ENCODE peak calls at places on chromosomes 16 and 17, in six cellular contexts. One of them, this sample, is unnamed.

GRCh38 chr16:9062301-9062700 is 29.1 kb upstream of the HAPSTR1 start:
- DNase-seq in fibroblast of the conjunctiva: no peak
- DNase-seq in GDM1: no peak
- DNase-seq in AG08396: no peak
- DNase-seq in psoas muscle: no peak
- DNase-seq in GOT3: no peak
- DNase-seq in this sample: no peak

GRCh38 chr16:88548131-88548874 is 21.9 kb upstream of the ZC3H18 start:
- DNase-seq in fibroblast of the conjunctiva: no peak
- DNase-seq in AG08396: no peak
- DNase-seq in GDM1: no peak
- DNase-seq in GOT3: no peak
- DNase-seq in psoas muscle: no peak
- DNase-seq in this sample: no peak

GRCh38 chr17:45043268-45043681 is 8.2 kb downstream of the DCAKD start:
- DNase-seq in fibroblast of the conjunctiva: peak; percentile 28
- DNase-seq in GOT3: no peak
- DNase-seq in psoas muscle: no peak
- DNase-seq in GDM1: no peak
- DNase-seq in AG08396: peak; percentile 32
- DNase-seq in this sample: no peak

GRCh38 chr16:86527366-86527765 is 17.0 kb downstream of the FOXF1 start:
- DNase-seq in fibroblast of the conjunctiva: no peak
- DNase-seq in AG08396: no peak
- DNase-seq in GOT3: no peak
- DNase-seq in GDM1: no peak
- DNase-seq in psoas muscle: no peak
- DNase-seq in this sample: no peak

GRCh38 chr17:49707246-49707607 is 537 bp downstream of the SLC35B1 start:
- DNase-seq in AG08396: no peak
- DNase-seq in fibroblast of the conjunctiva: no peak
- DNase-seq in GDM1: no peak
- DNase-seq in GOT3: no peak
- DNase-seq in psoas muscle: no peak
- DNase-seq in this sample: no peak

GRCh38 chr17:31573861-31574260 is 182.4 kb downstream of the RAB11FIP4 start:
- DNase-seq in fibroblast of the conjunctiva: no peak
- DNase-seq in psoas muscle: no peak
- DNase-seq in GOT3: no peak
- DNase-seq in GDM1: no peak
- DNase-seq in AG08396: no peak
- DNase-seq in this sample: no peak

GRCh38 chr17:27811961-27812360 is 11.6 kb upstream of the NOS2 start:
- DNase-seq in GDM1: no peak
- DNase-seq in GOT3: no peak
- DNase-seq in psoas muscle: no peak
- DNase-seq in AG08396: no peak
- DNase-seq in fibroblast of the conjunctiva: no peak
- DNase-seq in this sample: no peak

GRCh38 chr16:77790964-77791363 is 2.6 kb downstream of the VAT1L start:
- DNase-seq in GDM1: no peak
- DNase-seq in AG08396: no peak
- DNase-seq in GOT3: no peak
- DNase-seq in psoas muscle: no peak
- DNase-seq in fibroblast of the conjunctiva: no peak
- DNase-seq in this sample: no peak

GRCh38 chr17:79047923-79048825 is 24.2 kb downstream of the C1QTNF1 start:
- DNase-seq in psoas muscle: no peak
- DNase-seq in GOT3: no peak
- DNase-seq in GDM1: no peak
- DNase-seq in AG08396: no peak
- DNase-seq in fibroblast of the conjunctiva: no peak
- DNase-seq in this sample: no peak

GRCh38 chr16:30764816-30765465 is 2.8 kb downstream of the RNF40 start:
- DNase-seq in GOT3: no peak
- DNase-seq in AG08396: no peak
- DNase-seq in fibroblast of the conjunctiva: no peak
- DNase-seq in psoas muscle: no peak
- DNase-seq in GDM1: no peak
- DNase-seq in this sample: no peak

GRCh38 chr16:89574681-89575246 is 794 bp upstream of the CPNE7 start:
- DNase-seq in GOT3: no peak
- DNase-seq in GDM1: peak; percentile 13
- DNase-seq in AG08396: peak; percentile 93
- DNase-seq in psoas muscle: peak; percentile 58
- DNase-seq in fibroblast of the conjunctiva: peak; percentile 44
- DNase-seq in this sample: peak; percentile 22

GRCh38 chr16:88295526-88296436 is 87.0 kb upstream of the ZNF469 start:
- DNase-seq in psoas muscle: no peak
- DNase-seq in fibroblast of the conjunctiva: no peak
- DNase-seq in GDM1: no peak
- DNase-seq in GOT3: no peak
- DNase-seq in AG08396: no peak
- DNase-seq in this sample: no peak

GRCh38 chr16:3321802-3322201 is 16.5 kb downstream of the ZNF75A start:
- DNase-seq in fibroblast of the conjunctiva: no peak
- DNase-seq in GDM1: no peak
- DNase-seq in GOT3: no peak
- DNase-seq in psoas muscle: no peak
- DNase-seq in AG08396: no peak
- DNase-seq in this sample: no peak

GRCh38 chr16:56257260-56257659 is 66.0 kb downstream of the GNAO1 start:
- DNase-seq in AG08396: no peak
- DNase-seq in GDM1: no peak
- DNase-seq in GOT3: no peak
- DNase-seq in psoas muscle: no peak
- DNase-seq in fibroblast of the conjunctiva: no peak
- DNase-seq in this sample: no peak

GRCh38 chr16:88941051-88941932 is 35.7 kb downstream of the CBFA2T3 start:
- DNase-seq in AG08396: no peak
- DNase-seq in fibroblast of the conjunctiva: no peak
- DNase-seq in GOT3: no peak
- DNase-seq in psoas muscle: peak; percentile 14
- DNase-seq in GDM1: no peak
- DNase-seq in this sample: no peak

GRCh38 chr16:68274441-68274840 is 10.1 kb downstream of the SLC7A6 start:
- DNase-seq in fibroblast of the conjunctiva: no peak
- DNase-seq in AG08396: no peak
- DNase-seq in psoas muscle: no peak
- DNase-seq in GOT3: no peak
- DNase-seq in GDM1: no peak
- DNase-seq in this sample: no peak

GRCh38 chr17:82384730-82385429 is 13.3 kb downstream of the UTS2R start:
- DNase-seq in GOT3: no peak
- DNase-seq in GDM1: no peak
- DNase-seq in psoas muscle: peak; percentile 75
- DNase-seq in fibroblast of the conjunctiva: no peak
- DNase-seq in AG08396: peak; percentile 84
- DNase-seq in this sample: no peak

GRCh38 chr17:74536890-74537289 is 5.6 kb upstream of the CD300LB start:
- DNase-seq in GDM1: no peak
- DNase-seq in psoas muscle: no peak
- DNase-seq in fibroblast of the conjunctiva: no peak
- DNase-seq in GOT3: no peak
- DNase-seq in AG08396: no peak
- DNase-seq in this sample: no peak

GRCh38 chr16:68704232-68704867 is 32.7 kb upstream of the CDH1 start:
- DNase-seq in AG08396: peak; percentile 77
- DNase-seq in fibroblast of the conjunctiva: peak; percentile 31
- DNase-seq in GDM1: peak; percentile 6
- DNase-seq in psoas muscle: peak; percentile 38
- DNase-seq in GOT3: no peak
- DNase-seq in this sample: no peak

GRCh38 chr16:12584488-12585233 is 219.0 kb downstream of the CPPED1 start:
- DNase-seq in fibroblast of the conjunctiva: no peak
- DNase-seq in GDM1: no peak
- DNase-seq in psoas muscle: no peak
- DNase-seq in GOT3: no peak
- DNase-seq in AG08396: no peak
- DNase-seq in this sample: no peak

GRCh38 chr16:75266738-75267630 is 15.6 kb upstream of the BCAR1 start:
- DNase-seq in GOT3: no peak
- DNase-seq in GDM1: no peak
- DNase-seq in fibroblast of the conjunctiva: no peak
- DNase-seq in AG08396: no peak
- DNase-seq in psoas muscle: no peak
- DNase-seq in this sample: no peak

GRCh38 chr16:88484505-88485365 is 31.7 kb downstream of the ZFPM1 start:
- DNase-seq in AG08396: no peak
- DNase-seq in fibroblast of the conjunctiva: no peak
- DNase-seq in GOT3: no peak
- DNase-seq in GDM1: no peak
- DNase-seq in psoas muscle: no peak
- DNase-seq in this sample: no peak

GRCh38 chr17:30093463-30094147 is 23.0 kb upstream of the NSRP1 start:
- DNase-seq in GDM1: peak; percentile 35
- DNase-seq in psoas muscle: no peak
- DNase-seq in fibroblast of the conjunctiva: peak; percentile 34
- DNase-seq in GOT3: no peak
- DNase-seq in AG08396: peak; percentile 75
- DNase-seq in this sample: no peak

GRCh38 chr16:57092786-57093301 is 461 bp downstream of the CPNE2 start:
- DNase-seq in GOT3: no peak
- DNase-seq in fibroblast of the conjunctiva: no peak
- DNase-seq in GDM1: peak; percentile 1
- DNase-seq in AG08396: peak; percentile 74
- DNase-seq in psoas muscle: peak; percentile 55
- DNase-seq in this sample: no peak

GRCh38 chr17:68288804-68289203 is 2.1 kb downstream of the SLC16A6 start:
- DNase-seq in GOT3: no peak
- DNase-seq in fibroblast of the conjunctiva: no peak
- DNase-seq in GDM1: no peak
- DNase-seq in AG08396: no peak
- DNase-seq in psoas muscle: no peak
- DNase-seq in this sample: peak; percentile 47

GRCh38 chr17:46154151-46154816 is 38.9 kb downstream of the KANSL1 start:
- DNase-seq in fibroblast of the conjunctiva: no peak
- DNase-seq in GDM1: no peak
- DNase-seq in AG08396: no peak
- DNase-seq in psoas muscle: no peak
- DNase-seq in GOT3: no peak
- DNase-seq in this sample: no peak

GRCh38 chr16:29978564-29979270 is 5.0 kb downstream of the TAOK2 start:
- DNase-seq in fibroblast of the conjunctiva: no peak
- DNase-seq in psoas muscle: no peak
- DNase-seq in GDM1: no peak
- DNase-seq in GOT3: no peak
- DNase-seq in AG08396: no peak
- DNase-seq in this sample: no peak

This sample was measured in GF-D8.